ENCODE peak calls at places on chromosome 14, in ten cellular contexts. R, Q, E, Y, F, A, P, O, N and X are unnamed samples.

GRCh38 chr14:96588410-96589249 is 86.4 kb downstream of the PAPOLA start:
- DNase-seq in A (no peak), Y (no peak), N (no peak), Q (no peak), E (no peak), F (peak; percentile 22), P (no peak), O (peak; percentile 81), R (no peak), X (no peak)

GRCh38 chr14:64889352-64889751 is 9.6 kb upstream of the SPTB start:
- DNase-seq in E (no peak), P (no peak), A (no peak), F (no peak), N (no peak), O (no peak), Y (no peak), Q (no peak), R (no peak), X (no peak)

GRCh38 chr14:95547626-95548327 is 12.9 kb downstream of the GLRX5 start:
- DNase-seq in P (no peak), E (no peak), Y (no peak), N (no peak), Q (no peak), F (no peak), O (no peak), R (no peak), A (peak; percentile 21), X (no peak)

GRCh38 chr14:76311410-76311758 is 64.6 kb upstream of the ESRRB start:
- DNase-seq in R (no peak), F (no peak), Q (no peak), A (no peak), E (no peak), Y (no peak), N (no peak), P (no peak), O (no peak), X (no peak)

GRCh38 chr14:23056956-23057756 is at the start of gene CDH24:
- DNase-seq in P (peak; percentile 70), N (no peak), Q (peak; percentile 88), Y (peak; percentile 95), A (peak; percentile 70), R (no peak), F (peak; percentile 79), O (no peak), E (peak; percentile 48), X (peak; percentile 86)

GRCh38 chr14:24535737-24536136 is 27.7 kb upstream of the CMA1 start:
- DNase-seq in A (no peak), Y (no peak), O (no peak), P (no peak), Q (no peak), E (no peak), R (no peak), F (peak; percentile 44), N (no peak), X (no peak)

GRCh38 chr14:72666610-72667009 is 227.3 kb downstream of the DPF3 start:
- DNase-seq in Y (no peak), E (no peak), O (no peak), F (no peak), A (no peak), P (no peak), R (no peak), Q (no peak), N (no peak), X (no peak)

GRCh38 chr14:24605435-24606190 is 3.9 kb downstream of the GZMH start:
- DNase-seq in P (no peak), N (no peak), A (peak; percentile 61), E (peak; percentile 14), Y (peak; percentile 73), Q (peak; percentile 43), R (peak; percentile 20), O (no peak), F (peak; percentile 86), X (peak; percentile 54)

GRCh38 chr14:99733221-99733550 is 49.1 kb downstream of the CYP46A1 start:
- DNase-seq in N (no peak), F (no peak), E (no peak), A (no peak), Q (no peak), O (no peak), R (no peak), Y (no peak), P (no peak), X (no peak)

GRCh38 chr14:99732436-99733220 is 48.5 kb downstream of the CYP46A1 start:
- DNase-seq in O (no peak), P (no peak), Q (peak; percentile 8), Y (no peak), R (no peak), A (no peak), F (no peak), N (peak; percentile 10), E (no peak), X (peak; percentile 68)

GRCh38 chr14:99729991-99730875 is 46.1 kb downstream of the CYP46A1 start:
- DNase-seq in N (peak; percentile 63), F (peak; percentile 79), E (peak; percentile 77), O (no peak), Y (peak; percentile 93), A (peak; percentile 89), P (peak; percentile 43), Q (peak; percentile 87), R (no peak), X (peak; percentile 98)

GRCh38 chr14:99730876-99731351 is 46.8 kb downstream of the CYP46A1 start:
- DNase-seq in P (no peak), R (no peak), F (no peak), Q (peak; percentile 9), Y (no peak), O (no peak), E (no peak), N (peak; percentile 6), A (no peak), X (peak; percentile 13)

GRCh38 chr14:99731536-99732435 is 47.7 kb downstream of the CYP46A1 start:
- DNase-seq in N (peak; percentile 17), Y (no peak), P (no peak), Q (peak; percentile 17), A (no peak), F (no peak), E (no peak), R (no peak), O (no peak), X (peak; percentile 26)
- TF ChIP-seq CTCF in N (no peak), Y (no peak), P (no peak), Q (no peak), A (no peak), F (no peak), E (no peak), R (no peak), O (no peak), X (no peak)

DNA sequence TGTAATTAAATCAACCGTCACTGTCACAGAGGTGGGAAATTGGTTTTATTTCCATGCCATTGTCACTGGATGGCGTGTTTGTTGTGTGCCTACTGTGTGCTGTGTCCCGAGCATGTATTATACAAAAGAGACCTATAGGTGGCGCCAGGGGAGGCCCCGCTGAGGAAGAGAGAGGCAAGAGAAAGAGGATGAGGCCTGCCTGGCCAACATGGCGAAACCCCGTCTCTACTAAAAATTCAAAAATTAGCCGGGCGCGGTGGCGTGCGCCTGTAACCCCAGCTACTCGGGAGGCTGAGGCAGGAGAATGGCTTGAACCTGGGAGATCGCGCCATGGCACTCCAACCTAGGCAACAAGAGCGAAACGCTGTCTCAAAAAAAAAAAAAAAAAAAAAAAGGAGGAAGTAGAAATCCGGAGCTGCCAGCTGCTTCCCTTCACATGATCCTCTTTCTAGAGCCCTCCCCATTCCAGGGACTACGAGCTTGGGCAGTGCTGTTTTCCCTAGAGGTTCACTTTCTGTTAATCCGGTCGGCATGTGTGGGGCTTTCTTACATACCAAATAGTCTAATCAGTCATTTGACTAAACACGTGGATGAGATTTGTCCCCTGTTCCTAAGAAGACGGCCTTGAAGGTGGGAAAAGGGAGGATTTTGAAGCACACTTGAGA is 6.4 kb upstream of the CCDC175 start:
- DNase-seq in A (no peak), E (no peak), P (no peak), Y (no peak), N (no peak), O (no peak), F (peak; percentile 4), Q (no peak), R (no peak), X (no peak)
- TF ChIP-seq CTCF in A (no peak), E (no peak), P (no peak), Y (no peak), N (no peak), O (no peak), F (peak; percentile 36), Q (peak; percentile 16), R (peak; percentile 19), X (no peak)

DNA sequence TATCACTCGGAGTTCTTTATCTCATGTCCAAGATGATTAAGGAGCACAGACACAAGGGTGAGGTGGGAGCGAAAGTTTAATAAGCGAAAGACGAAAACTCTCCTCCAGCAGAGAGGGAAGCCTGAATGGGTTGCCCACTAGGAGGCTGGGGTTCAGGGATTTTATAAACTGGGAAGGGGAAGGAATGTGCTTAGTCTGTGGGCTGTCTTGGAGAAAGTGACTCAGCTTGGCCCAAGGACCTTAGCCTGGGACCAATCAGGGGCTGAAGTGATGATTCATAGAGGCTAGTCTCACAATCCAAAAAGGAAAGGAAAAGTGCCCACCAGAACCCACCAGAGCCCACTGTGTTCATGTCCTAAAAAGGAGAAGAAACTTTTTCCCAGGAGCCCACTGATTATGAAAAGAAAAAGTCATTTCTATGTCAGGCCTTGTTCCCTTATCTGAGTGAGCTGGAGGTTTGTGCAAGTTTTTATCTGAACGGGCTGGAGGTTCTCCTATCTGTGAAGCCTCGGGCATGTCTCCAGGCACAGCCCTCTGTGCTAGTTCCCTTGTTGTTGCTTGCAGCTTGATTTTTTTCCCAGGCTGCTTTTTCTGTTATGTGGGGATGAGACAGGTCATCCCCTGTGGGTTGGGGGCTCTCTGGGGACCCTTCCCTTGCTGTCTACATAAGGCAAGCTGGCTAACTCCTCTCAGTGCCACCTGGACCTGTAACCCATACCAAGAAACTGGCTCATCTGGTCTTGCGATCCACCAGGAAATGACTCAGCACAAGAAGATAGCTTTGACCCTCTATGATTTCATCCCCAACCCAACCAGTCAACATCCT is 8.3 kb upstream of the GOLGA5 start:
- DNase-seq in N (no peak), F (no peak), O (no peak), P (no peak), R (no peak), A (peak; percentile 52), Q (no peak), Y (no peak), E (no peak), X (no peak)
- TF ChIP-seq CTCF in N (no peak), F (no peak), O (no peak), P (no peak), R (no peak), A (no peak), Q (no peak), Y (no peak), E (no peak), X (no peak)

GRCh38 chr14:54489318-54489683 is 521 bp upstream of the GMFB start:
- DNase-seq in Y (no peak), N (no peak), O (no peak), A (no peak), F (no peak), R (no peak), P (no peak), E (no peak), Q (no peak), X (no peak)

GRCh38 chr14:54486685-54487084 is 2.1 kb downstream of the GMFB start:
- DNase-seq in F (no peak), O (no peak), A (no peak), Q (no peak), R (no peak), Y (no peak), P (no peak), N (no peak), E (no peak), X (no peak)

GRCh38 chr14:54487771-54488170 is 1.0 kb downstream of the GMFB start:
- DNase-seq in Q (no peak), P (no peak), N (no peak), F (no peak), O (no peak), E (no peak), Y (peak; percentile 18), A (no peak), R (no peak), X (no peak)

GRCh38 chr14:54488646-54489317 is at the start of gene GMFB:
- DNase-seq in Q (peak; percentile 91), N (peak; percentile 74), A (peak; percentile 91), Y (peak; percentile 94), F (peak; percentile 92), P (peak; percentile 90), R (peak; percentile 54), E (peak; percentile 90), O (peak; percentile 97), X (peak; percentile 81)

DNA sequence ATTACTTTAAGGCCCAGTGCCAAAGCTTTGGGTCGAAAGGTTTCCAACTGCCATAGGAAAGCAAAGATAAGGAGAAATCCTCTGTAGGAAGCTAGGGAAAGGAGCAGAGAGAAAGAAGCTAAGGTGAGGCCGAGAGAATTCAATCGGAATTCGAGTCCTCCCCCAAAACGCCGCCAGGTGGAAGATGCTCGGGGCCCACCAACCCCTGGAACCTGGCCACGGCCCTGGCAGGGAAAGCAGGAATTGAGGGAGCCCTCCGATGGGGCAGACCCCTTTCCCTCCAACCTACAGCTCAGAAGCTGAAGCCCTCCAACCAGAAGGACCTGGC is 498 bp downstream of the GMFB start:
- DNase-seq in N (no peak), Y (no peak), E (no peak), P (no peak), F (no peak), O (no peak), A (no peak), R (no peak), Q (no peak), X (no peak)
- TF ChIP-seq CTCF in N (no peak), Y (peak; percentile 5), E (no peak), P (no peak), F (no peak), O (no peak), A (no peak), R (no peak), Q (peak; percentile 14), X (no peak)